ENCODE peak calls at places on chromosome 22, in five cellular contexts. X is sigmoid colon, U is GM12865, J is GM06990, R is lower lobe of right lung. H is an unnamed sample.

GRCh38 chr22:27116295-27116694 is 458.9 kb downstream of the MIAT start:
- DNase-seq in X (no peak), U (no peak), J (no peak), R (no peak), H (no peak)

GRCh38 chr22:47379037-47379436 is 616.6 kb downstream of the TBC1D22A start:
- DNase-seq in R (peak), J (no peak), X (no peak), U (no peak), H (no peak)

GRCh38 chr22:20591660-20592310 is 84.4 kb downstream of the MED15 start:
- DNase-seq in R (peak), X (no peak), U (no peak), J (no peak), H (no peak)

GRCh38 chr22:25002241-25002985 is 49.9 kb downstream of the KIAA1671 start:
- DNase-seq in R (no peak), X (no peak), U (no peak), J (no peak), H (no peak)

GRCh38 chr22:22818861-22819855 is 68.5 kb upstream of the IGLL5 start:
- DNase-seq in X (no peak), R (no peak), U (peak), J (peak), H (peak)

GRCh38 chr22:23243006-23243573 is 62.8 kb downstream of the BCR start:
- DNase-seq in R (no peak), X (no peak), U (peak), J (peak), H (no peak)

GRCh38 chr22:22023581-22024137 is 41.1 kb upstream of the TOP3B start:
- DNase-seq in U (no peak), X (no peak), R (no peak), J (no peak), H (no peak)

GRCh38 chr22:31841029-31841827 is 87.4 kb downstream of the DEPDC5 start:
- DNase-seq in J (no peak), R (no peak), X (no peak), U (peak), H (no peak)

GRCh38 chr22:23774922-23775436 is 2.3 kb downstream of the MMP11 start:
- DNase-seq in U (no peak), X (no peak), J (no peak), R (no peak), H (no peak)

GRCh38 chr22:17872491-17872890 is 98.2 kb upstream of the BID start:
- DNase-seq in X (no peak), U (no peak), R (no peak), J (no peak), H (no peak)

GRCh38 chr22:41834005-41834975 is 1.4 kb downstream of the SREBF2 start:
- DNase-seq in X (no peak), U (peak), R (no peak), J (no peak), H (no peak)

GRCh38 chr22:29570456-29570855 is 10.5 kb downstream of the NIPSNAP1 start:
- DNase-seq in R (no peak), X (no peak), J (no peak), U (no peak), H (no peak)

GRCh38 chr22:44956835-44957234 is 53.0 kb downstream of the PHF21B start:
- DNase-seq in J (no peak), R (no peak), X (no peak), U (no peak), H (no peak)

GRCh38 chr22:44954113-44954512 is 55.7 kb downstream of the PHF21B start:
- DNase-seq in X (no peak), J (peak), R (no peak), U (peak), H (no peak)

GRCh38 chr22:44952863-44953790 is 56.7 kb downstream of the PHF21B start:
- DNase-seq in R (no peak), J (no peak), X (no peak), U (peak), H (no peak)

GRCh38 chr22:44955102-44955501 is 54.7 kb downstream of the PHF21B start:
- DNase-seq in X (no peak), R (no peak), U (peak), J (peak), H (no peak)

DNA sequence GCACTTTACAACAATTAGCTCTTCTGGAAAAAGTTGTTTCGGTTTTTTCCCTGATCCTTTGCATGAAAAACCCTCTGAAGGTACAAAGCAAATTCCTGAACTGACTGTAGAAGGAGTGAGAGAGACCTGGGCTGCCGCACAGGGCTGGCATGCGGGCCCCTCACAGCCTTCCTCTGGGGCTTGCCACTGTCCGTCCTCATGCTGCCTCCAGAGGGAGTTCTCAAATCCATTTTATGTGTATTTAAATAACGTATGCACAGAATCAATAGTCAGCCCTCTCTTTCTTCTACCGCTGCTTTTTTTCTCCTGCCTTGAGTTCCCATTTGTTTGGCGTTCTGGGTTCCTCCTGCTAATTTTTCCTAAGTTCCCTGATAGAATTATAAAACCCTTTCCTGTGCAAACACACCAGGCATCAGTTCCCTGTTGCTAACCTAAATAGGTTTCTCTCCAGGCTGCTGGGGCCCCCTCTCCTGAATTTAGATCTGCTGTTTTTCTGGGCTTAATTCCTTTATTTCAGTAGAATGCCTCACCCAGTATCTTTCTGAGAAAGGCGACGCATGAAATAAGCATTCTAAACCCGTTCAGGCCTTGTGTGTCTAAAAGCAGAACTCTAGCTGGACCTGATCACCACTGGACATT is 52.4 kb downstream of the PHF21B start:
- DNase-seq in R (no peak), U (no peak), X (no peak), J (no peak), H (no peak)
- TF ChIP-seq CTCF in R (no peak), U (no peak), X (no peak), J (peak), H (no peak)

GRCh38 chr22:48953830-48954229 is 873.8 kb downstream of the BRD1 start:
- DNase-seq in R (no peak), U (no peak), J (no peak), X (no peak), H (no peak)
- TF ChIP-seq CTCF in R (no peak), U (no peak), J (no peak), X (no peak), H (no peak)

GRCh38 chr22:38304526-38304925 is 12.7 kb downstream of the CSNK1E start:
- DNase-seq in R (no peak), U (no peak), X (no peak), J (no peak), H (no peak)
- TF ChIP-seq CTCF in R (no peak), U (no peak), X (no peak), J (no peak), H (no peak)

DNA sequence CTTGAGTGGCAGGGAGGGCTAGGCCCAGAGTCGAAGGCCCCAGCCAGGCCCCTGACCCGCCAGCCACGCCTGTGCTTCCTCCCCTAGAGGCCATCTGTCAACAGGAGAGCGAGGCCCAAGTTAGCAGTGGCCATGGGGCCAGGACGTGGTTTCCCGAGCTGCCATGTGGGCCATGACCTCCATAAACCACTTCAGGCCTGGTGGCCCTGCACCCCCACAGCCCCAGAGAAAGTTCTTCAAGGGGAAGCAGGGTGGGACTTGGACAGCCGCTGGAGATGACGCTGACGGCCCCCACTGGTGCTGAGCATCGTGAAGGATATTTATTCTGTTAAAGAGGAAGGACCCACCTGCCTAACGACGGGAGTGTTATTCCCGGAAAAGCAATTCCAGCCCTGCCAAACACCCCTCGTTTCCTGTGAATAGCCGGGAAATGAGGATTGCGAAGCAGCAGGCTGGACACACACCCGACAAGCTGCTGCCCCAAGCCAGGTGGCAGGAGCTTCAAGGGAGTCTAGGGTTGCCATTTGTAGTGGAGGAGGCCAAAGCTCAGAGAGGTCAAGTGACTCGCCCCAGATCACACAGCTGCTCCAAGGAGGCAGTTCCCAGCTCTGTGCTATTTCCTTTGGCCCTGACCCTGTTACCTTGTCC is 12.8 kb downstream of the PRR5 start:
- DNase-seq in R (no peak), X (no peak), J (no peak), U (no peak), H (no peak)
- TF ChIP-seq CTCF in R (no peak), X (no peak), J (no peak), U (no peak), H (no peak)

GRCh38 chr22:19105867-19106802 is 16.1 kb downstream of the DGCR2 start:
- DNase-seq in X (peak), U (peak), J (no peak), R (no peak), H (no peak)
- TF ChIP-seq CTCF in X (no peak), U (peak), J (peak), R (peak), H (peak)

GRCh38 chr22:46028069-46028991 is 51.4 kb upstream of the WNT7B start:
- DNase-seq in U (no peak), R (peak), X (peak), J (no peak), H (no peak)

GRCh38 chr22:46029036-46029435 is 52.1 kb upstream of the WNT7B start:
- DNase-seq in U (no peak), X (no peak), J (no peak), R (no peak), H (no peak)

GRCh38 chr22:46026907-46027218 is 49.9 kb upstream of the WNT7B start:
- DNase-seq in R (no peak), U (no peak), X (no peak), J (no peak), H (no peak)

GRCh38 chr22:46025973-46026906 is 49.3 kb upstream of the WNT7B start:
- DNase-seq in R (peak), X (peak), J (no peak), U (no peak), H (no peak)

GRCh38 chr22:46027219-46028068 is 50.5 kb upstream of the WNT7B start:
- DNase-seq in J (no peak), R (peak), X (peak), U (no peak), H (no peak)
- TF ChIP-seq CTCF in J (no peak), R (peak), X (no peak), U (no peak), H (no peak)

GRCh38 chr22:36619797-36620390 is 83.7 kb downstream of the CACNG2 start:
- DNase-seq in X (no peak), J (no peak), R (no peak), U (no peak), H (no peak)
- TF ChIP-seq CTCF in X (no peak), J (no peak), R (no peak), U (no peak), H (no peak)

GRCh38 chr22:37771081-37771480 is 36.7 kb upstream of the GCAT start:
- DNase-seq in U (no peak), R (no peak), J (no peak), X (no peak), H (no peak)

GRCh38 chr22:37765498-37765897 is 42.2 kb upstream of the GCAT start:
- DNase-seq in J (no peak), U (no peak), R (no peak), X (no peak), H (no peak)

GRCh38 chr22:37765953-37766566 is 41.7 kb upstream of the GCAT start:
- DNase-seq in U (no peak), X (no peak), J (no peak), R (no peak), H (no peak)

GRCh38 chr22:37769056-37769455 is 38.7 kb upstream of the GCAT start:
- DNase-seq in X (no peak), U (no peak), J (no peak), R (no peak), H (no peak)

GRCh38 chr22:37768273-37768672 is 39.5 kb upstream of the GCAT start:
- DNase-seq in U (no peak), J (no peak), X (no peak), R (no peak), H (no peak)
- TF ChIP-seq CTCF in U (peak), J (peak), X (no peak), R (peak), H (peak)

GRCh38 chr22:33303109-33303508 is 244.9 kb upstream of the SYN3 start:
- DNase-seq in X (no peak), R (no peak), J (no peak), U (peak), H (no peak)

GRCh38 chr22:33300165-33300564 is 242.0 kb upstream of the SYN3 start:
- DNase-seq in U (peak), R (no peak), J (peak), X (no peak), H (no peak)

GRCh38 chr22:33302549-33302948 is 244.4 kb upstream of the SYN3 start:
- DNase-seq in X (no peak), J (no peak), R (no peak), U (no peak), H (no peak)

GRCh38 chr22:33299245-33299956 is 241.2 kb upstream of the SYN3 start:
- DNase-seq in X (no peak), U (peak), R (no peak), J (peak), H (peak)

DNA sequence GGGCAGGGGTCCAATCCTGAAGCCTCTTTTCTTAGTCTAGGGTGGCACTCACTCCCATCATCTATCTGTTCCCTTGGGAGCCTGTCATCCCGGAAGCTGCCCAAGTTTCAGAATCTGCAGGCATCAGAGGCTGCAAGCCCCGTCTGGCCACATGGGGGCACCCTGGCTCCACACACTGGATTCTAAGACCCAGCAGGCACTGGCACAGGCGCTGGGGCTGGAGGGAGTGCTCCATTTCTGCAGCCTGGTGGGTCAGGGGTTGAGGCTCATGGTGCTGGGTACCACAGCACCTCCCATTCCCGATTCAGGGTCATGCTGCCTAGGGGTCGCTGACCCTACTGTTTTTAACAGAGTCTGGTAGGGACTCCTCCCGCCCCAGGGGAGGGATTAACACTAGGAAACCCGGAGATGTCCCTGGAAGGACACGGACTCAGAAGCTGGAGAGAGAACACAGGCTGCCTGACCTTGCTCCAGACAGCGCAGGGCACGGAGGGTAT is 243.9 kb upstream of the SYN3 start:
- DNase-seq in U (peak), J (peak), R (peak), X (peak), H (peak)
- TF ChIP-seq CTCF in U (peak), J (peak), R (peak), X (peak), H (peak)